ENCODE peak calls at places on chromosomes 13 and 19, in seven cellular contexts. P, R, A, K, T, L and B are unnamed samples.
A peak's percentile ranks its signal among the peaks of the same experiment; 100 is the strongest.

GRCh38 chr19:18173572-18174294 is at the start of gene IFI30:
- DNase-seq in K (peak; percentile 79), R (no peak), A (no peak), L (peak; percentile 68), P (peak; percentile 77), T (peak; percentile 95), B (peak; percentile 68)

GRCh38 chr19:31096047-31096446 is 253.2 kb downstream of the TSHZ3 start:
- DNase-seq in K (no peak), R (no peak), P (peak; percentile 32), A (no peak), T (no peak), L (no peak), B (no peak)

GRCh38 chr19:35253316-35254286 is 4.8 kb downstream of the LSR start:
- DNase-seq in T (no peak), R (no peak), P (peak; percentile 17), K (no peak), A (no peak), L (peak; percentile 79), B (no peak)

GRCh38 chr19:33690461-33691427 is 69.0 kb downstream of the CHST8 start:
- DNase-seq in A (no peak), R (no peak), L (no peak), K (no peak), T (no peak), P (no peak), B (no peak)

GRCh38 chr13:80217614-80218456 is 123.1 kb downstream of the SPRY2 start:
- DNase-seq in P (peak; percentile 13), A (no peak), K (no peak), R (peak; percentile 19), T (no peak), L (no peak), B (no peak)

GRCh38 chr19:11496391-11497163 is 9.1 kb downstream of the ZNF653 start:
- DNase-seq in A (peak; percentile 81), L (peak; percentile 62), R (peak; percentile 57), K (no peak), P (peak; percentile 91), T (peak; percentile 87), B (peak; percentile 80)

GRCh38 chr19:8206147-8207087 is 2.8 kb upstream of the CERS4 start:
- DNase-seq in T (no peak), L (no peak), P (peak; percentile 52), A (no peak), K (no peak), R (no peak), B (no peak)

GRCh38 chr13:31967155-31967554 is 64.4 kb upstream of the FRY start:
- DNase-seq in P (no peak), R (no peak), K (no peak), T (no peak), A (no peak), L (no peak), B (no peak)

GRCh38 chr13:111511805-111512504 is 191.5 kb downstream of the TEX29 start:
- DNase-seq in T (no peak), R (no peak), A (no peak), K (no peak), L (no peak), P (no peak), B (no peak)

GRCh38 chr13:68347220-68347619 is 1117.1 kb upstream of the PCDH9 start:
- DNase-seq in P (no peak), K (no peak), R (no peak), T (no peak), A (no peak), L (no peak), B (no peak)

GRCh38 chr19:10625003-10625761 is at the start of gene SLC44A2:
- DNase-seq in P (peak; percentile 91), L (no peak), R (no peak), T (peak; percentile 64), A (peak; percentile 38), K (no peak), B (no peak)

GRCh38 chr19:32397736-32398135 is 7.8 kb upstream of the DPY19L3 start:
- DNase-seq in A (no peak), P (no peak), R (no peak), T (no peak), K (no peak), L (peak; percentile 41), B (no peak)

GRCh38 chr19:9165256-9165655 is 13.5 kb upstream of the OR7D2 start:
- DNase-seq in A (no peak), L (no peak), T (no peak), R (no peak), P (no peak), K (no peak), B (no peak)

GRCh38 chr13:51564252-51564651 is 20.0 kb upstream of the WDFY2 start:
- DNase-seq in A (no peak), K (no peak), P (no peak), L (no peak), R (no peak), T (no peak), B (no peak)

GRCh38 chr19:44430956-44431355 is 17.3 kb downstream of the ZNF229 start:
- DNase-seq in T (no peak), L (no peak), R (no peak), K (no peak), A (no peak), P (no peak), B (no peak)

GRCh38 chr13:39818953-39819352 is 163.5 kb downstream of the COG6 start:
- DNase-seq in A (no peak), P (no peak), L (no peak), T (no peak), K (no peak), R (no peak), B (no peak)

GRCh38 chr19:4534836-4535658 is at the start of gene PLIN5:
- DNase-seq in P (peak; percentile 97), T (peak; percentile 100), R (peak; percentile 54), L (peak; percentile 80), K (peak; percentile 3), A (peak; percentile 65), B (peak; percentile 97)

GRCh38 chr13:42728507-42729180 is 52.7 kb upstream of the FAM216B start:
- DNase-seq in R (no peak), K (no peak), A (no peak), T (no peak), L (no peak), P (no peak), B (no peak)

GRCh38 chr19:15829277-15829770 is 13.9 kb upstream of the OR10H1 start:
- DNase-seq in K (no peak), L (no peak), P (no peak), T (no peak), R (no peak), A (no peak), B (no peak)

GRCh38 chr13:44393391-44393790 is 19.8 kb downstream of the SERP2 start:
- DNase-seq in L (no peak), R (no peak), A (no peak), T (no peak), K (no peak), P (no peak), B (no peak)
- TF ChIP-seq SP1 in L (no peak), R (no peak), A (no peak), T (no peak), K (no peak), P (no peak), B (no peak)

GRCh38 chr13:78045916-78046315 is 127.3 kb upstream of the EDNRB start:
- DNase-seq in R (no peak), K (no peak), P (no peak), L (no peak), T (no peak), A (no peak), B (no peak)

GRCh38 chr13:78046349-78046748 is 127.7 kb upstream of the EDNRB start:
- DNase-seq in T (no peak), K (no peak), R (no peak), P (no peak), L (no peak), A (no peak), B (no peak)

DNA sequence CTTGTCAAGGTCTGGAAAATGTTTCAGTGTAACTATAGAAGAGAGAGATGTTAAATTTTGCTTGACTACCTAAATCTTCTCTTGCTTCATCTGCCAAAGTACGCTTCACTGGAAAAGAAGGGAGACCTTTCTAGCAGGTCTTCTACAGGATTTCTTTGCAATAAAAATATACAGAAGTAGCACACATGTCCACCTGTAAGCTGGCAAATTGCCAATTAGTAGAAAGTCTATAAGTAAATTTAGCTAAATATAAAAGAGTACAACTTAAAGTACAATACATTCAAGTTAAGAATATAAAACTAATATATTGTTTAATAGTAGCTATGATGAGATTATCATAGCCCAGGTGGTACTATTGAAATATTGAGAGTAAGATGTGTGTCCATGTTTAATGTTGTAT is 128.5 kb upstream of the EDNRB start:
- DNase-seq in L (no peak), P (no peak), A (no peak), R (no peak), K (no peak), T (no peak), B (no peak)
- TF ChIP-seq SP1 in L (no peak), P (no peak), A (no peak), R (no peak), K (no peak), T (no peak), B (no peak)

GRCh38 chr13:95262837-95263381 is 38.3 kb downstream of the ABCC4 start:
- DNase-seq in P (no peak), L (no peak), K (no peak), R (no peak), T (no peak), A (no peak), B (no peak)
- TF ChIP-seq SP1 in P (no peak), L (no peak), K (no peak), R (no peak), T (no peak), A (no peak), B (no peak)

GRCh38 chr19:1862424-1863307 is 713 bp downstream of the KLF16 start:
- DNase-seq in R (no peak), T (peak; percentile 54), K (no peak), A (no peak), L (no peak), P (peak; percentile 64), B (peak; percentile 63)
- TF ChIP-seq SP1 in R (no peak), T (no peak), K (no peak), A (no peak), L (no peak), P (no peak), B (no peak)

GRCh38 chr13:72062566-72062965 is 195.6 kb upstream of the DACH1 start:
- DNase-seq in K (no peak), L (no peak), A (no peak), R (peak; percentile 75), T (no peak), P (peak; percentile 46), B (no peak)
- TF ChIP-seq SP1 in K (no peak), L (no peak), A (no peak), R (peak; percentile 36), T (no peak), P (no peak), B (no peak)

GRCh38 chr19:13784731-13785452 is 10.4 kb upstream of the ZSWIM4 start:
- DNase-seq in L (peak; percentile 44), A (peak; percentile 39), T (peak; percentile 56), P (peak; percentile 84), K (no peak), R (no peak), B (peak; percentile 72)
- TF ChIP-seq SP1 in L (no peak), A (no peak), T (no peak), P (peak; percentile 11), K (no peak), R (no peak), B (no peak)

GRCh38 chr13:106377341-106377740 is 158.1 kb downstream of the EFNB2 start:
- DNase-seq in R (no peak), T (no peak), P (no peak), A (no peak), L (no peak), K (no peak), B (no peak)
- TF ChIP-seq SP1 in R (no peak), T (no peak), P (no peak), A (no peak), L (no peak), K (no peak), B (no peak)

GRCh38 chr13:102825400-102825799 is 20.4 kb upstream of the ERCC5 start:
- DNase-seq in P (no peak), L (no peak), K (no peak), A (no peak), R (no peak), T (no peak), B (no peak)
- TF ChIP-seq SP1 in P (no peak), L (no peak), K (no peak), A (no peak), R (no peak), T (no peak), B (no peak)